ENCODE peak calls at places on chromosomes 16 and 17, in six cellular contexts. S, B, A, E, G and Z are unnamed samples.

GRCh38 chr17:38464251-38464722 is 36.0 kb downstream of the ARHGAP23 start:
- DNase-seq in S (peak), B (peak), A (no peak), E (peak), G (no peak), Z (no peak)

GRCh38 chr16:85955566-85955965 is 56.6 kb downstream of the IRF8 start:
- DNase-seq in S (no peak), B (no peak), A (no peak), E (no peak), G (no peak), Z (no peak)

GRCh38 chr16:8945626-8946296 is 17.9 kb downstream of the USP7 start:
- DNase-seq in S (no peak), B (no peak), A (no peak), E (no peak), G (no peak), Z (no peak)

GRCh38 chr17:57622886-57623433 is 122.1 kb downstream of the CCDC182 start:
- DNase-seq in S (peak), B (no peak), A (peak), E (peak), G (peak), Z (peak)

GRCh38 chr16:75138636-75139035 is 9.7 kb upstream of the ZFP1 start:
- DNase-seq in S (no peak), B (no peak), A (no peak), E (no peak), G (no peak), Z (no peak)

GRCh38 chr17:57033296-57033695 is 51.8 kb upstream of the AKAP1 start:
- DNase-seq in S (no peak), B (no peak), A (no peak), E (peak), G (no peak), Z (no peak)

GRCh38 chr16:546909-547770 is 13.1 kb upstream of the PRR35 start:
- DNase-seq in S (peak), B (peak), A (no peak), E (peak), G (no peak), Z (peak)

GRCh38 chr16:16150117-16150877 is 73.0 kb downstream of the ABCC6 start:
- DNase-seq in S (no peak), B (no peak), A (no peak), E (peak), G (no peak), Z (no peak)

GRCh38 chr16:84486126-84486525 is 18.3 kb downstream of the MEAK7 start:
- DNase-seq in S (no peak), B (no peak), A (no peak), E (no peak), G (no peak), Z (no peak)

GRCh38 chr17:40922239-40922638 is 15.2 kb downstream of the KRT23 start:
- DNase-seq in S (peak), B (no peak), A (no peak), E (peak), G (peak), Z (peak)

GRCh38 chr17:18187816-18188761 is 4.5 kb downstream of the ALKBH5 start:
- DNase-seq in S (no peak), B (no peak), A (no peak), E (peak), G (no peak), Z (no peak)

GRCh38 chr16:9097266-9098219 is 6.1 kb downstream of the HAPSTR1 start:
- DNase-seq in S (no peak), B (no peak), A (no peak), E (no peak), G (no peak), Z (no peak)

GRCh38 chr17:41982026-41982989 is 15.7 kb downstream of the CNP start:
- DNase-seq in S (no peak), B (no peak), A (no peak), E (no peak), G (no peak), Z (no peak)

GRCh38 chr16:29978564-29979270 is 5.0 kb downstream of the TAOK2 start:
- DNase-seq in S (no peak), B (no peak), A (no peak), E (no peak), G (no peak), Z (no peak)

GRCh38 chr16:55872130-55872529 is 3.0 kb downstream of the CES5A start:
- DNase-seq in S (no peak), B (no peak), A (no peak), E (no peak), G (no peak), Z (no peak)

GRCh38 chr17:66275651-66276050 is 26.8 kb upstream of the PRKCA start:
- DNase-seq in S (peak), B (no peak), A (no peak), E (peak), G (peak), Z (peak)

GRCh38 chr17:80510132-80510531 is 33.7 kb upstream of the NPTX1 start:
- DNase-seq in S (no peak), B (no peak), A (no peak), E (no peak), G (no peak), Z (no peak)

GRCh38 chr16:1614226-1615102 is 2.3 kb downstream of the CRAMP1 start:
- DNase-seq in S (no peak), B (peak), A (no peak), E (peak), G (no peak), Z (peak)

GRCh38 chr16:66872927-66873684 is 7.2 kb upstream of the PDP2 start:
- DNase-seq in S (peak), B (peak), A (peak), E (peak), G (peak), Z (peak)

GRCh38 chr17:77729587-77729986 is 228.9 kb upstream of the TNRC6C start:
- DNase-seq in S (no peak), B (no peak), A (no peak), E (no peak), G (no peak), Z (no peak)

GRCh38 chr16:3814755-3815154 is 65.8 kb downstream of the CREBBP start:
- DNase-seq in S (no peak), B (no peak), A (no peak), E (no peak), G (no peak), Z (no peak)

GRCh38 chr16:22912654-22913053 is 98.7 kb downstream of the HS3ST2 start:
- DNase-seq in S (no peak), B (no peak), A (no peak), E (no peak), G (no peak), Z (no peak)

GRCh38 chr16:10373556-10373955 is 12.3 kb upstream of the ATF7IP2 start:
- DNase-seq in S (no peak), B (no peak), A (no peak), E (no peak), G (no peak), Z (no peak)

GRCh38 chr17:9072626-9073339 is 51.5 kb downstream of the NTN1 start:
- DNase-seq in S (no peak), B (no peak), A (no peak), E (no peak), G (no peak), Z (no peak)
- TF ChIP-seq MYC in S (no peak), B (no peak), A (no peak), E (no peak), G (no peak), Z (no peak)

GRCh38 chr17:62591323-62591722 is 36.1 kb upstream of the MRC2 start:
- DNase-seq in S (no peak), B (no peak), A (no peak), E (no peak), G (no peak), Z (no peak)

GRCh38 chr17:62596662-62597061 is 30.8 kb upstream of the MRC2 start:
- DNase-seq in S (no peak), B (no peak), A (no peak), E (no peak), G (no peak), Z (no peak)

GRCh38 chr17:62597150-62597549 is 30.3 kb upstream of the MRC2 start:
- DNase-seq in S (no peak), B (no peak), A (no peak), E (no peak), G (no peak), Z (no peak)

GRCh38 chr17:62595484-62595883 is 32.0 kb upstream of the MRC2 start:
- DNase-seq in S (no peak), B (no peak), A (no peak), E (no peak), G (no peak), Z (no peak)

GRCh38 chr17:62592305-62593099 is 35.0 kb upstream of the MRC2 start:
- DNase-seq in S (peak), B (no peak), A (no peak), E (peak), G (no peak), Z (no peak)
- TF ChIP-seq CTCF in S (no peak), B (no peak), A (no peak), E (no peak), G (peak), Z (no peak)

DNA sequence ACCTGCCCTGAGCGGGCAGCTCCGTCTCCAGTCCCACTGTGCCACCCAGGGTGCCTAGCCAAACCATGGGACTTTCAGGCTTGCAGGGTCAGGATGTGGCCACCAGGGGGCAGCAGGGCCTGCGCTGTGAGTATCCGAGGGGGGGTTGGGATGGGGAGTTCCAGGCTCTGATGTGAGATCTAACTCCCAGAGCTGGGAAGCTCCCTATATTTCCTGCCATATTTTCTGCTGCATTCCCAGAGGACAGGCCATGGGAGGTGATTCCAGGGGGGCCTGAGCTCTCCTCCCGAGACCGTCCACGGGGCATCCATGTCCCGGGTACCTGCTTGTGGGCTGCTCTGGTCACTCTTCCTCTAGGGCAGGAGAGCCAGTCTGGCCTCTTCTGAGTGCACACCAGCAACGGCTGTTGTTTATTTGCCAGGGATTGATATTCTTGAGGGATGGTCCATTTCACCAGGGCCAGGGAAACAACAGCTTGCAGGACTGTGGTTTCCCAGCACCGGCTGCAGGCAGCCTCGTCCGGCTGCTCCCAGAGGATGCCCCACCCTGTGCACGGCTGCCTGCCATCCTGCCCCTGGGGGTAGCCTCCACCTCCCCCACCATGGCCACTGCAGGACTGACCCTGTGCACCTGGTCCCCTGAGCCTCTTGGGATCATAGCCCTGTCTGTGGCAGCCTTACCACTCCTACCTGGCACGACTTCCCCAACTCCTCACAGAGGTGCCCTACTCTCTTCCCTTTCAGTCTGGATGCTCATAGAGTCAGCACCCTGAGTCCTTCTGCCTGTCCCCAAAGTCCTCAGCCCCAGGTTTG is 1.2 kb downstream of the GPR142 start:
- DNase-seq in S (peak), B (peak), A (no peak), E (peak), G (peak), Z (peak)
- TF ChIP-seq MYC in S (no peak), B (no peak), A (no peak), E (no peak), G (peak), Z (no peak)

GRCh38 chr17:83175551-83176271 is 96.3 kb downstream of the METRNL start:
- DNase-seq in S (no peak), B (no peak), A (no peak), E (no peak), G (no peak), Z (no peak)

GRCh38 chr17:83173180-83173996 is 94.0 kb downstream of the METRNL start:
- DNase-seq in S (no peak), B (no peak), A (no peak), E (no peak), G (no peak), Z (no peak)

GRCh38 chr17:83173997-83174858 is 94.8 kb downstream of the METRNL start:
- DNase-seq in S (peak), B (no peak), A (no peak), E (no peak), G (peak), Z (peak)

GRCh38 chr17:83176272-83176955 is 97.0 kb downstream of the METRNL start:
- DNase-seq in S (no peak), B (no peak), A (no peak), E (no peak), G (no peak), Z (no peak)

GRCh38 chr17:83174859-83175550 is 95.6 kb downstream of the METRNL start:
- DNase-seq in S (no peak), B (no peak), A (no peak), E (no peak), G (no peak), Z (no peak)
- TF ChIP-seq CTCF in S (peak), B (no peak), A (peak), E (no peak), G (no peak), Z (peak)

GRCh38 chr17:61234102-61234750 is 165.4 kb upstream of the TBX2 start:
- DNase-seq in S (no peak), B (no peak), A (no peak), E (no peak), G (no peak), Z (peak)
- TF ChIP-seq MYC in S (no peak), B (no peak), A (no peak), E (no peak), G (no peak), Z (no peak)

GRCh38 chr16:71421911-71422310 is 19.9 kb downstream of the TLE7 start:
- DNase-seq in S (peak), B (peak), A (no peak), E (no peak), G (peak), Z (peak)
- TF ChIP-seq CTCF in S (peak), B (peak), A (peak), E (peak), G (peak), Z (peak)

GRCh38 chr17:16945141-16945493 is 26.8 kb downstream of the TNFRSF13B start:
- DNase-seq in S (no peak), B (no peak), A (no peak), E (no peak), G (no peak), Z (no peak)
- TF ChIP-seq MYC in S (no peak), B (no peak), A (no peak), E (no peak), G (no peak), Z (no peak)

DNA sequence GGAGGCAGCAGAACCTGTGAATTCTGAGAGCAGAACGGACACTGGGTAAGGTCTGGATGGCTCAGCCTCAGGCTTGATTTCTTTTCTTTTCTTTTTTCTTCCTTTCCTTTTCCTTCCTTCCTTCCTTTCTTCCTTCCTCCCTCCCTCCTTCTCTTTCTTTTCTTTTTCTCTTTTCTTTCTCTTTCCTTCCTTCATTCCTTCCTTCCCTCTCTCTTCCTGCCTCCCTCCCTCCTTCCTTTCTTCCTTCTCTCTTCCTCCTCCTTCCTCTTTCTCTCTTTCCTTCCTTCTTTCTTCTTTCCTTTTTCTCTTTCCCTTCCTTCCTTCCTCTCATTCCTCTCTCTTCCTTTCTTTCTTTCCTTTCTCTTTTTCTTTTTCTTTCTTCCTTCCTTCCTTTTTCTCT is 38.0 kb downstream of the OR3A1 start:
- DNase-seq in S (no peak), B (no peak), A (no peak), E (no peak), G (no peak), Z (no peak)
- TF ChIP-seq CTCF in S (no peak), B (no peak), A (no peak), E (no peak), G (no peak), Z (no peak)

GRCh38 chr16:81397058-81397878 is 47.3 kb upstream of the CMIP start:
- DNase-seq in S (no peak), B (no peak), A (no peak), E (no peak), G (no peak), Z (no peak)

GRCh38 chr16:81397879-81398516 is 46.6 kb upstream of the CMIP start:
- DNase-seq in S (no peak), B (no peak), A (no peak), E (no peak), G (no peak), Z (no peak)

GRCh38 chr16:81394416-81394815 is 50.2 kb upstream of the CMIP start:
- DNase-seq in S (no peak), B (no peak), A (no peak), E (no peak), G (no peak), Z (no peak)

GRCh38 chr16:81392011-81392410 is 52.6 kb upstream of the CMIP start:
- DNase-seq in S (no peak), B (no peak), A (no peak), E (no peak), G (no peak), Z (no peak)

GRCh38 chr16:81394966-81395655 is 49.5 kb upstream of the CMIP start:
- DNase-seq in S (no peak), B (no peak), A (no peak), E (peak), G (no peak), Z (no peak)
- TF ChIP-seq MYC in S (no peak), B (no peak), A (no peak), E (no peak), G (no peak), Z (no peak)

GRCh38 chr17:31089461-31089860 is 5.3 kb upstream of the NF1 start:
- DNase-seq in S (no peak), B (no peak), A (no peak), E (no peak), G (no peak), Z (peak)
- TF ChIP-seq CTCF in S (no peak), B (no peak), A (no peak), E (no peak), G (no peak), Z (no peak)